ENCODE peak calls at places on chromosomes 16 and 17, in five cellular contexts. One of them, this sample, is unnamed.

GRCh38 chr17:41710472-41711090 is 1.6 kb upstream of the GAST start:
- DNase-seq in IMR-90: peak; percentile 75
- DNase-seq in HCT116: no peak
- DNase-seq in HepG2: no peak
- DNase-seq in H1: no peak
- DNase-seq in this sample: peak; percentile 62

GRCh38 chr16:89701425-89702406 is at the start of gene SPATA2L:
- DNase-seq in HCT116: peak; percentile 95
- DNase-seq in HepG2: peak; percentile 96
- DNase-seq in H1: peak; percentile 86
- DNase-seq in IMR-90: peak; percentile 65
- DNase-seq in this sample: peak; percentile 92

GRCh38 chr17:39813631-39814030 is 50.5 kb downstream of the IKZF3 start:
- DNase-seq in IMR-90: no peak
- DNase-seq in HepG2: no peak
- DNase-seq in H1: no peak
- DNase-seq in HCT116: no peak
- DNase-seq in this sample: no peak

GRCh38 chr16:15777533-15778203 is 79.2 kb downstream of the MYH11 start:
- DNase-seq in HCT116: peak; percentile 60
- DNase-seq in H1: peak; percentile 41
- DNase-seq in IMR-90: peak; percentile 61
- DNase-seq in HepG2: peak; percentile 85
- DNase-seq in this sample: peak; percentile 74

GRCh38 chr17:237406-237955 is 56.0 kb upstream of the DOC2B start:
- DNase-seq in HepG2: no peak
- DNase-seq in H1: no peak
- DNase-seq in IMR-90: no peak
- DNase-seq in HCT116: no peak
- DNase-seq in this sample: no peak

GRCh38 chr17:75109047-75109406 is 742 bp upstream of the ARMC7 start:
- DNase-seq in IMR-90: no peak
- DNase-seq in HepG2: no peak
- DNase-seq in H1: no peak
- DNase-seq in HCT116: no peak
- DNase-seq in this sample: no peak

GRCh38 chr16:8645831-8646230 is 24.3 kb downstream of the METTL22 start:
- DNase-seq in HepG2: no peak
- DNase-seq in IMR-90: no peak
- DNase-seq in H1: no peak
- DNase-seq in HCT116: no peak
- DNase-seq in this sample: no peak

GRCh38 chr17:73645050-73645871 is 1.0 kb upstream of the SDK2 start:
- DNase-seq in HepG2: no peak
- DNase-seq in HCT116: no peak
- DNase-seq in H1: no peak
- DNase-seq in IMR-90: no peak
- DNase-seq in this sample: peak; percentile 59

GRCh38 chr17:7107012-7107754 is 7.4 kb downstream of the ASGR2 start:
- DNase-seq in HepG2: no peak
- DNase-seq in HCT116: no peak
- DNase-seq in H1: no peak
- DNase-seq in IMR-90: no peak
- DNase-seq in this sample: no peak

GRCh38 chr16:73298562-73298961 is 250.6 kb upstream of the ZFHX3 start:
- DNase-seq in IMR-90: peak; percentile 61
- DNase-seq in H1: no peak
- DNase-seq in HCT116: no peak
- DNase-seq in HepG2: peak; percentile 9
- DNase-seq in this sample: no peak

GRCh38 chr17:20068445-20068844 is 59.3 kb downstream of the SPECC1 start:
- DNase-seq in H1: no peak
- DNase-seq in HepG2: no peak
- DNase-seq in IMR-90: no peak
- DNase-seq in HCT116: no peak
- DNase-seq in this sample: no peak

GRCh38 chr17:68533887-68534700 is 21.9 kb downstream of the PRKAR1A start:
- DNase-seq in HepG2: no peak
- DNase-seq in H1: no peak
- DNase-seq in IMR-90: peak; percentile 50
- DNase-seq in HCT116: no peak
- DNase-seq in this sample: peak; percentile 39

GRCh38 chr16:69490707-69491324 is 66.4 kb downstream of the CYB5B start:
- DNase-seq in HCT116: no peak
- DNase-seq in H1: no peak
- DNase-seq in HepG2: no peak
- DNase-seq in IMR-90: no peak
- DNase-seq in this sample: no peak
- TF ChIP-seq CEBPB in HCT116: no peak
- TF ChIP-seq CEBPB in H1: no peak
- TF ChIP-seq CEBPB in HepG2: no peak
- TF ChIP-seq CEBPB in IMR-90: no peak
- TF ChIP-seq CEBPB in this sample: no peak

DNA sequence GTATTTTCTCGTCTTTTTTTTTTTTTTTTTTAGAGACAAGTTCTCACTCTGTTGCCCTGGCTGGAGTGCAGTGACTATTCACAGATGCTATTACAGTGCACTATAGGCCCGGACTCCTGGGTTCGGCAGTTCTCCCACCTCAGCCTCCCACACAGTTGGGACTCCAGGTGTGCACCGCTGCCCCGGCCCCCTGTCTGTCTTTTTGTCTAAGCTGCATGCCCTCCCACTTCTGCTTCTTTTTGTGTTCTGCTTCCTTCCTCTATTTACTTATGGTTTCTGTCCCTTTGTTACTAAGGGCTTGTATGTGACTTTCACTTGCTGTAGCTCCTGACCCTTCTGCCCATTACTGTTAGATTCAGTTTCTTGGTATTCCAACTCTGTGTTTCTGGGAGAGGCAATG is 20.5 kb downstream of the SLC7A6 start:
- DNase-seq in H1: no peak
- DNase-seq in IMR-90: no peak
- DNase-seq in HepG2: no peak
- DNase-seq in HCT116: no peak
- DNase-seq in this sample: no peak
- TF ChIP-seq POLR2A in H1: no peak
- TF ChIP-seq POLR2A in IMR-90: no peak
- TF ChIP-seq POLR2A in HepG2: no peak
- TF ChIP-seq POLR2A in HCT116: no peak
- TF ChIP-seq POLR2A in this sample: no peak

GRCh38 chr17:62163847-62164246 is 98.8 kb upstream of the MED13 start:
- DNase-seq in HepG2: peak; percentile 71
- DNase-seq in HCT116: peak; percentile 53
- DNase-seq in H1: no peak
- DNase-seq in IMR-90: no peak
- DNase-seq in this sample: no peak
- TF ChIP-seq CEBPB in HepG2: no peak
- TF ChIP-seq CEBPB in HCT116: no peak
- TF ChIP-seq CEBPB in H1: no peak
- TF ChIP-seq CEBPB in IMR-90: no peak
- TF ChIP-seq CEBPB in this sample: no peak

GRCh38 chr16:57999366-57999970 is 1.0 kb downstream of the ZNF319 start:
- DNase-seq in IMR-90: peak; percentile 33
- DNase-seq in HCT116: no peak
- DNase-seq in HepG2: peak; percentile 29
- DNase-seq in H1: no peak
- DNase-seq in this sample: no peak

GRCh38 chr16:58001781-58002410 is 689 bp downstream of the USB1 start:
- DNase-seq in H1: no peak
- DNase-seq in IMR-90: no peak
- DNase-seq in HCT116: no peak
- DNase-seq in HepG2: peak; percentile 42
- DNase-seq in this sample: no peak

GRCh38 chr16:57999971-58000705 is at the start of gene ZNF319:
- DNase-seq in HepG2: no peak
- DNase-seq in HCT116: no peak
- DNase-seq in IMR-90: no peak
- DNase-seq in H1: no peak
- DNase-seq in this sample: no peak

GRCh38 chr16:58002411-58002790 is 1.2 kb downstream of the USB1 start:
- DNase-seq in IMR-90: no peak
- DNase-seq in H1: no peak
- DNase-seq in HCT116: no peak
- DNase-seq in HepG2: no peak
- DNase-seq in this sample: no peak

GRCh38 chr16:58000706-58001676 is at the start of gene USB1:
- DNase-seq in H1: peak; percentile 85
- DNase-seq in HCT116: peak; percentile 77
- DNase-seq in HepG2: peak; percentile 88
- DNase-seq in IMR-90: peak; percentile 73
- DNase-seq in this sample: peak; percentile 91
- TF ChIP-seq POLR2A in H1: peak; percentile 72
- TF ChIP-seq POLR2A in HCT116: peak; percentile 67
- TF ChIP-seq POLR2A in HepG2: peak; percentile 91
- TF ChIP-seq POLR2A in IMR-90: peak; percentile 57
- TF ChIP-seq POLR2A in this sample: peak; percentile 90

GRCh38 chr17:81517009-81517338 is 4.4 kb upstream of the ACTG1 start:
- DNase-seq in IMR-90: no peak
- DNase-seq in H1: no peak
- DNase-seq in HCT116: no peak
- DNase-seq in HepG2: no peak
- DNase-seq in this sample: no peak
- TF ChIP-seq CEBPB in IMR-90: no peak
- TF ChIP-seq CEBPB in H1: no peak
- TF ChIP-seq CEBPB in HCT116: no peak
- TF ChIP-seq CEBPB in HepG2: no peak
- TF ChIP-seq CEBPB in this sample: no peak

DNA sequence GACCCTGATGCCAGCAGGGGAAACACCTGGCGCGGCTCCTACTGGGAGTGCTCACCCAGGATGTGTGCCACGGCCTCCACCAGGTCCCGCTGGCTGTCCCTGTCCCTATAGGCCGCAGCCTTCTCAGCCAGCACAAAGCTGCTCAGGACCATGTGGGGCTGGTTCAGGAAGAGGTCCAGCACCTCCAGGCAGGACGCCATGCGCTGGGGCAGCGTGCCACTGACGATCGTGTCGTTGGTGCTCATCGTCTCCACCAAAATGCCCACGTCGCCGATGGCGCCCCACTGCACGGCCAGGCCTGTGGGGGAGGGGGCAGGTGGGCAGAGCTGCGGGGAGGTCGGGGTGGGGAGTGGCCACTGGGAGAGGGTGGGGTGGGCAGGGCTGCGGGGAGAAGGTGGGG is 15.9 kb upstream of the DUS1L start:
- DNase-seq in HepG2: no peak
- DNase-seq in IMR-90: no peak
- DNase-seq in HCT116: no peak
- DNase-seq in H1: no peak
- DNase-seq in this sample: no peak
- TF ChIP-seq POLR2A in HepG2: peak; percentile 9
- TF ChIP-seq POLR2A in IMR-90: no peak
- TF ChIP-seq POLR2A in HCT116: no peak
- TF ChIP-seq POLR2A in H1: no peak
- TF ChIP-seq POLR2A in this sample: no peak

This sample was measured in A549.